ENCODE peak calls at places on chromosomes 6 and 20, in six cellular contexts. One of them, this sample, is unnamed.

GRCh38 chr6:119453242-119453641 is 103.7 kb upstream of the MAN1A1 start:
- DNase-seq in RWPE2: no peak
- DNase-seq in transverse colon: no peak
- DNase-seq in CD4-positive, alpha-beta T cell: no peak
- DNase-seq in A172: no peak
- DNase-seq in stromal cell of bone marrow: no peak
- DNase-seq in this sample: no peak

GRCh38 chr6:159066479-159066878 is 21.7 kb upstream of the TAGAP start:
- DNase-seq in transverse colon: no peak
- DNase-seq in CD4-positive, alpha-beta T cell: no peak
- DNase-seq in A172: no peak
- DNase-seq in stromal cell of bone marrow: no peak
- DNase-seq in RWPE2: no peak
- DNase-seq in this sample: no peak

GRCh38 chr20:44776977-44777376 is 31.3 kb downstream of the KCNK15 start:
- DNase-seq in A172: peak
- DNase-seq in transverse colon: no peak
- DNase-seq in RWPE2: no peak
- DNase-seq in CD4-positive, alpha-beta T cell: no peak
- DNase-seq in stromal cell of bone marrow: no peak
- DNase-seq in this sample: no peak

GRCh38 chr20:1381753-1382591 is 10.9 kb downstream of the FKBP1A start:
- DNase-seq in CD4-positive, alpha-beta T cell: no peak
- DNase-seq in A172: no peak
- DNase-seq in RWPE2: no peak
- DNase-seq in transverse colon: no peak
- DNase-seq in stromal cell of bone marrow: no peak
- DNase-seq in this sample: no peak

GRCh38 chr6:11889574-11889973 is 111.0 kb upstream of the ADTRP start:
- DNase-seq in RWPE2: no peak
- DNase-seq in CD4-positive, alpha-beta T cell: no peak
- DNase-seq in A172: no peak
- DNase-seq in stromal cell of bone marrow: no peak
- DNase-seq in transverse colon: no peak
- DNase-seq in this sample: no peak

GRCh38 chr6:43509984-43510826 is at the start of gene LRRC73:
- DNase-seq in stromal cell of bone marrow: peak
- DNase-seq in CD4-positive, alpha-beta T cell: peak
- DNase-seq in transverse colon: peak
- DNase-seq in A172: peak
- DNase-seq in RWPE2: no peak
- DNase-seq in this sample: peak

GRCh38 chr20:50400705-50401045 is 109.5 kb upstream of the PTPN1 start:
- DNase-seq in A172: no peak
- DNase-seq in RWPE2: no peak
- DNase-seq in transverse colon: no peak
- DNase-seq in CD4-positive, alpha-beta T cell: no peak
- DNase-seq in stromal cell of bone marrow: no peak
- DNase-seq in this sample: no peak

GRCh38 chr6:44646355-44646754 is 258.8 kb downstream of the CDC5L start:
- DNase-seq in CD4-positive, alpha-beta T cell: no peak
- DNase-seq in transverse colon: no peak
- DNase-seq in RWPE2: no peak
- DNase-seq in A172: peak
- DNase-seq in stromal cell of bone marrow: peak
- DNase-seq in this sample: no peak

GRCh38 chr6:90492369-90492768 is 94.5 kb downstream of the MAP3K7 start:
- DNase-seq in RWPE2: no peak
- DNase-seq in stromal cell of bone marrow: no peak
- DNase-seq in transverse colon: no peak
- DNase-seq in CD4-positive, alpha-beta T cell: no peak
- DNase-seq in A172: no peak
- DNase-seq in this sample: no peak

GRCh38 chr6:57313711-57314471 is 3.5 kb upstream of the PRIM2 start:
- DNase-seq in transverse colon: peak
- DNase-seq in A172: peak
- DNase-seq in CD4-positive, alpha-beta T cell: no peak
- DNase-seq in RWPE2: peak
- DNase-seq in stromal cell of bone marrow: peak
- DNase-seq in this sample: peak

GRCh38 chr6:409370-409972 is 17.9 kb downstream of the IRF4 start:
- DNase-seq in transverse colon: no peak
- DNase-seq in A172: no peak
- DNase-seq in stromal cell of bone marrow: no peak
- DNase-seq in RWPE2: no peak
- DNase-seq in CD4-positive, alpha-beta T cell: no peak
- DNase-seq in this sample: no peak

GRCh38 chr6:146871613-146872465 is 273.1 kb downstream of the ADGB start:
- DNase-seq in transverse colon: no peak
- DNase-seq in A172: no peak
- DNase-seq in RWPE2: no peak
- DNase-seq in CD4-positive, alpha-beta T cell: no peak
- DNase-seq in stromal cell of bone marrow: no peak
- DNase-seq in this sample: no peak

GRCh38 chr6:830667-831327 is 137.9 kb upstream of the EXOC2 start:
- DNase-seq in CD4-positive, alpha-beta T cell: no peak
- DNase-seq in transverse colon: no peak
- DNase-seq in RWPE2: no peak
- DNase-seq in stromal cell of bone marrow: no peak
- DNase-seq in A172: no peak
- DNase-seq in this sample: no peak

GRCh38 chr6:106772270-106773142 is 143.1 kb downstream of the QRSL1 start:
- DNase-seq in RWPE2: no peak
- DNase-seq in A172: no peak
- DNase-seq in CD4-positive, alpha-beta T cell: no peak
- DNase-seq in stromal cell of bone marrow: no peak
- DNase-seq in transverse colon: no peak
- DNase-seq in this sample: no peak

GRCh38 chr20:48716086-48716485 is 111.7 kb downstream of the PREX1 start:
- DNase-seq in stromal cell of bone marrow: no peak
- DNase-seq in RWPE2: peak
- DNase-seq in CD4-positive, alpha-beta T cell: peak
- DNase-seq in A172: no peak
- DNase-seq in transverse colon: peak
- DNase-seq in this sample: no peak

GRCh38 chr20:13875265-13875811 is 90.5 kb downstream of the NDUFAF5 start:
- DNase-seq in transverse colon: no peak
- DNase-seq in CD4-positive, alpha-beta T cell: no peak
- DNase-seq in stromal cell of bone marrow: no peak
- DNase-seq in A172: no peak
- DNase-seq in RWPE2: no peak
- DNase-seq in this sample: no peak

GRCh38 chr6:29561091-29561490 is 1.6 kb upstream of the UBD start:
- DNase-seq in A172: no peak
- DNase-seq in transverse colon: no peak
- DNase-seq in stromal cell of bone marrow: no peak
- DNase-seq in RWPE2: no peak
- DNase-seq in CD4-positive, alpha-beta T cell: no peak
- DNase-seq in this sample: no peak

This sample was measured in HCT116.